ENCODE peak calls at places on chromosomes 13 and 19, in five cellular contexts. H is AG10803; N is heart left ventricle; C is CD8-positive, alpha-beta T cell; V is cardiac muscle cell. O is an unnamed sample.

GRCh38 chr13:78410847-78411246 is 192.5 kb downstream of the POU4F1 start:
- DNase-seq in H (no peak), V (no peak), C (no peak), N (no peak), O (no peak)

GRCh38 chr19:3969435-3970312 is 1.2 kb downstream of the DAPK3 start:
- DNase-seq in H (peak), C (no peak), V (peak), N (no peak), O (peak)

GRCh38 chr19:18065173-18065495 is 21.6 kb downstream of the IL12RB1 start:
- DNase-seq in V (no peak), N (no peak), C (no peak), H (no peak), O (no peak)

GRCh38 chr13:33743438-33744368 is 74.2 kb upstream of the RFC3 start:
- DNase-seq in V (peak), N (no peak), C (no peak), H (no peak), O (no peak)

GRCh38 chr19:11420429-11420893 is 1.3 kb upstream of the RGL3 start:
- DNase-seq in C (no peak), N (peak), H (peak), V (peak), O (peak)

GRCh38 chr19:51681286-51681956 is 11.7 kb upstream of the SPACA6 start:
- DNase-seq in N (no peak), C (no peak), V (peak), H (no peak), O (no peak)

GRCh38 chr19:6988257-6988656 is 33.0 kb downstream of the MBD3L2B start:
- DNase-seq in V (no peak), C (no peak), N (no peak), H (no peak), O (no peak)

GRCh38 chr19:16293133-16294085 is 31.2 kb upstream of the KLF2 start:
- DNase-seq in N (no peak), C (no peak), V (peak), H (peak), O (peak)

GRCh38 chr13:94344126-94344863 is 135.2 kb downstream of the DCT start:
- DNase-seq in N (no peak), V (no peak), C (no peak), H (no peak), O (peak)

DNA sequence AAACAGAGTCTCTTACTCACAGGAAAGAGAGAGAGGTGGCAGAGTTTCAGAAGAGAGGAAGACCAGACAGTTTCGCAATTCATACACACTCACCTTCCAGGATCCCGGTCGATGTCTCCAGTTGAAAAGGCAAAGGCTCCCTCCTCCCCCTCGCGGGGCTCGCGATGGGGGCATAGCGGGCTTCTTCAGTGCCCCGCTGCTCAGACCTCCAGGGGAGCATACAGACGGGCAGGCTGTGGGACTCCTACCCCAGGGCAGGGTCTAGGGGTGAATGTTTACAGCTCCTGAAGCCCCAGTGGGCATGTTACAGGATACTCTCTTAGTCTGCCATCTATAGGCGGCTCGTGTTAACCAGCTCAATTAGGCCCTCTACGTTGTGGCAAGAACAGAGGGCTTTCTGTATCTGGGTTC is 139.2 kb downstream of the SLITRK5 start:
- DNase-seq in V (no peak), C (no peak), H (no peak), N (no peak), O (peak)
- TF ChIP-seq CTCF in V (no peak), C (no peak), H (no peak), N (no peak), O (no peak)

GRCh38 chr19:32816555-32817099 is 52.9 kb downstream of the SLC7A9 start:
- DNase-seq in V (no peak), C (no peak), H (no peak), N (no peak), O (no peak)

GRCh38 chr19:32819415-32820400 is 49.9 kb downstream of the SLC7A9 start:
- DNase-seq in H (no peak), V (no peak), C (no peak), N (peak), O (no peak)

GRCh38 chr19:32817913-32818476 is 51.6 kb downstream of the SLC7A9 start:
- DNase-seq in N (no peak), C (no peak), H (no peak), V (no peak), O (no peak)

GRCh38 chr19:32818536-32818935 is 51.0 kb downstream of the SLC7A9 start:
- DNase-seq in C (no peak), H (no peak), N (no peak), V (no peak), O (no peak)

DNA sequence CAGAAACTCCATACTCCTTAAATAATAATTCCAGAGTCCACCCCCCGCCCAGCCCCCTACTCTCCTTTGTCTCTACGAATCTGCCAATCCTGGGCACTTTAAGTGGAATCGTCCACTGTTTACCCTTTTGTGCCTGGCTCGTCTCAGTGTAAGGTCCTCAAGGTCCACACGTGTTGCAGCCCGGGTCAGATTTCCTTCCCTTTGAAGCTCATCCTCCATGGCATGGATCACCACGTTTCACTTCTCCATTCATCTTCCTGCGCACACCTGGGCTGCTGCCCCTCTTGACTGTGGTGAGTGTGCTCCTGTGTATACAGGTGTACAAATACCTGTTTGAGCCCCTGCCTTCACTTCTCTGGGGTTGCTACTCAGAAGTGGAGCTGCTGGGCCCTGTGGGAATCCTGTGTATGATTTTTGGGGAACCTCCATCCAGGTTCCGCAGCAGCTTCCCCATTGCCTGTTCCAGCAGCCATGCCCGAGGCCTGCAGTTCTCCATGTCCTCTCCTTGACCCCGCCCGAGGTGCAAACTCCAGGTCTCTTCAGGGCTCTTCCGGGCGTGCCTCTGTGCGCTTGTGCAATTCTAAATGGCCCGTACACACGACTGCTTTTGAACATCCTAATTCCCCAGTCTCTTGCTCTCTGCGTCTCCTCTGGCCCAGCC is 52.2 kb downstream of the SLC7A9 start:
- DNase-seq in C (no peak), H (no peak), N (no peak), V (no peak), O (no peak)
- H3K4me3 ChIP-seq in C (no peak), H (no peak), N (no peak), V (no peak), O (no peak)

GRCh38 chr13:109154546-109154945 is 525.1 kb downstream of the MYO16 start:
- DNase-seq in V (no peak), N (no peak), H (peak), C (no peak), O (peak)
- TF ChIP-seq CTCF in V (no peak), N (no peak), H (no peak), C (no peak), O (no peak)

GRCh38 chr13:97127842-97128241 is 94.3 kb upstream of the MBNL2 start:
- DNase-seq in N (no peak), V (no peak), H (no peak), C (no peak), O (no peak)

GRCh38 chr13:97125051-97125809 is 96.9 kb upstream of the MBNL2 start:
- DNase-seq in C (no peak), H (peak), N (no peak), V (peak), O (peak)

GRCh38 chr13:97122381-97122996 is 99.6 kb upstream of the MBNL2 start:
- DNase-seq in H (peak), V (peak), N (no peak), C (no peak), O (peak)

GRCh38 chr13:97124237-97124636 is 97.9 kb upstream of the MBNL2 start:
- DNase-seq in H (no peak), N (no peak), V (no peak), C (no peak), O (no peak)

DNA sequence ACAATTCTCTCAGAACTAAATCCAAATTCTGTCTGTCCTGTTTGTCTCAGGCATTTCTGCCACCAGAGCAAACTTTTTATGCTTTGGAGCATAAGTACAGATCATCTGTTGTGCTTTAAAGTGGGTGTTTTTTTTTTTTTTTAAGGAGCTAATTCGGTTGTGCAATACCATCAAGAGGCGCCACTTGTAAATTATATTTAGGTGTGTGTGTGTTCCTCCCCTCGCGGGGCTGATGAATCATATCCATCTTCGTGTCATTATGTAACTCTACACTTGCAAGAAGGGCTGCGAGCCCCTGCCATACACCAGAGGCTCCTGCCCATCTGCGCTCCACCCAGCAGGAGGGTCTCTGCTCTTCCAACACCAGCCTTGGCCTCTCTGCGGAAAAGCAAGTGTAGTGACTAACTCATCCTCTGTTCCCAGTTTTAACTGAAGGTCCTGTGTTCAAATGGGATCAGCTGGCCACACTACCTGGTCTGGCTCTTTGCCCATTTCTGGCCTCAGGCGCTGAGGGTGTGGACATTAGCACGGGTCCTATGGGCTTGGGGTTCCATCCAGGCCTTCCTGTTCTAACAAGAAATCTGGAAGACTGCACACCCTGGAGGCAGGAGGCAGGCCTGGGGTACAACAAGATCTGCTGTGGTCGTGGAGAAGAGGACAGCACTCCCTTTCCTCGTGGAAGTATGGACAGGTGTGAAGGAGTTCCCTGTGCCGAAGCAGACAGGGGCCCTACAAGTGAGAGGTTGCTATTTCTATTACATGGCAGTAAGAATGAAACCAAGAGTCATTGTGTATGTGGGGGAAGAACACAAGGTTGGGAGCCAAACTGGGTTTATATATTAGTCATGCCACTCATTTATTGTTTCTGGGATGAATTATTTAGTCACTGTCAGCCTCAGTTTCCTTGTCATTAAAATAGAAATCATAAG is 96.1 kb upstream of the MBNL2 start:
- DNase-seq in V (peak), C (no peak), H (peak), N (no peak), O (peak)
- H3K4me3 ChIP-seq in V (no peak), C (no peak), H (no peak), N (no peak), O (no peak)

O was measured in fibroblast of mammary gland.